ENCODE peak calls at places on chromosomes 3 and 15, in six cellular contexts. R is M059J, K is H9, Z is heart right ventricle, B is cerebellar cortex, M is NCI-H526. T is an unnamed sample.

GRCh38 chr3:149590691-149591441 is 67.0 kb downstream of the WWTR1 start:
- DNase-seq in R (no peak), K (no peak), Z (no peak), B (no peak), M (no peak), T (no peak)

GRCh38 chr15:60652245-60652644 is 173.3 kb upstream of the ICE2 start:
- DNase-seq in R (no peak), K (no peak), Z (no peak), B (no peak), M (no peak), T (no peak)

GRCh38 chr3:107545680-107546120 is 22.9 kb downstream of the BBX start:
- DNase-seq in R (peak; percentile 71), K (no peak), Z (no peak), B (no peak), M (no peak), T (no peak)

GRCh38 chr3:187900961-187901755 is 155.9 kb upstream of the BCL6 start:
- DNase-seq in R (no peak), K (no peak), Z (no peak), B (no peak), M (peak; percentile 66), T (peak; percentile 51)

GRCh38 chr3:86381247-86381646 is 609.7 kb downstream of the VGLL3 start:
- DNase-seq in R (no peak), K (no peak), Z (no peak), B (no peak), M (no peak), T (no peak)

GRCh38 chr3:2870714-2871353 is 239.3 kb downstream of the IL5RA start:
- DNase-seq in R (no peak), K (no peak), Z (no peak), B (peak; percentile 34), M (no peak), T (no peak)

GRCh38 chr15:63251701-63252100 is 25.7 kb upstream of the APH1B start:
- DNase-seq in R (peak; percentile 39), K (no peak), Z (no peak), B (no peak), M (no peak), T (no peak)

GRCh38 chr3:52498134-52499054 is 3.3 kb downstream of the STAB1 start:
- DNase-seq in R (peak; percentile 65), K (no peak), Z (peak; percentile 43), B (no peak), M (no peak), T (no peak)

GRCh38 chr15:98800437-98801233 is 152.3 kb downstream of the IGF1R start:
- DNase-seq in R (peak; percentile 73), K (peak; percentile 83), Z (peak; percentile 51), B (peak; percentile 48), M (peak; percentile 69), T (no peak)

GRCh38 chr3:191968299-191968698 is 507.3 kb downstream of the PYDC2 start:
- DNase-seq in R (no peak), K (no peak), Z (no peak), B (no peak), M (no peak), T (no peak)

GRCh38 chr15:36737430-36737891 is 158.0 kb downstream of the CDIN1 start:
- DNase-seq in R (peak; percentile 83), K (no peak), Z (no peak), B (no peak), M (no peak), T (no peak)

GRCh38 chr15:73597036-73597638 is 36.1 kb downstream of the NPTN start:
- DNase-seq in R (no peak), K (no peak), Z (no peak), B (no peak), M (no peak), T (no peak)

GRCh38 chr3:151743860-151744259 is 10.1 kb downstream of the AADACL2 start:
- DNase-seq in R (no peak), K (no peak), Z (no peak), B (no peak), M (no peak), T (no peak)

T was measured in NCI-H1105.